ENCODE peak calls at places on chromosomes 13 and 19, in ten cellular contexts. S, U, A, D, K, Y, B, R, E and M are unnamed samples.
A peak's percentile ranks its signal among the peaks of the same experiment; 100 is the strongest.

GRCh38 chr13:30843548-30843947 is 62.5 kb upstream of the MEDAG start:
- DNase-seq in S (no peak), D (no peak), E (no peak), U (no peak), Y (no peak), B (no peak), A (no peak), K (no peak), R (no peak), M (no peak)

GRCh38 chr13:95783747-95784146 is 106.8 kb downstream of the DNAJC3 start:
- DNase-seq in S (no peak), E (no peak), K (no peak), U (no peak), B (no peak), R (no peak), Y (no peak), A (no peak), D (no peak), M (no peak)

GRCh38 chr13:44155422-44156293 is 218.0 kb upstream of the SERP2 start:
- DNase-seq in S (no peak), A (no peak), R (peak; percentile 70), E (no peak), Y (peak; percentile 69), D (no peak), B (no peak), U (peak; percentile 56), K (no peak), M (peak; percentile 64)

GRCh38 chr13:36915106-36915505 is 4.9 kb downstream of the SMAD9 start:
- DNase-seq in S (no peak), D (no peak), A (no peak), B (no peak), R (no peak), U (no peak), Y (no peak), E (no peak), K (no peak), M (no peak)

GRCh38 chr19:15195987-15196682 is 4.7 kb downstream of the NOTCH3 start:
- DNase-seq in K (no peak), B (no peak), Y (no peak), A (peak; percentile 37), E (no peak), S (no peak), U (no peak), R (peak; percentile 92), D (no peak), M (peak; percentile 49)

GRCh38 chr13:66139250-66139649 is 1090.9 kb downstream of the PCDH9 start:
- DNase-seq in B (no peak), Y (no peak), K (no peak), E (no peak), D (no peak), U (no peak), S (no peak), R (no peak), A (no peak), M (no peak)

GRCh38 chr19:2547033-2547680 is 71.2 kb downstream of the GADD45B start:
- DNase-seq in K (no peak), R (no peak), D (no peak), A (no peak), S (no peak), E (no peak), Y (no peak), B (no peak), U (no peak), M (no peak)

GRCh38 chr13:110638814-110639806 is 23.8 kb downstream of the NAXD start:
- DNase-seq in E (no peak), B (no peak), S (no peak), Y (peak; percentile 38), R (peak; percentile 22), A (no peak), K (no peak), U (no peak), D (no peak), M (no peak)

GRCh38 chr19:46416077-46416709 is 2.8 kb upstream of the CCDC8 start:
- DNase-seq in U (peak; percentile 83), K (no peak), D (peak; percentile 88), A (no peak), B (peak; percentile 88), S (peak; percentile 88), Y (peak; percentile 95), E (peak; percentile 15), R (peak; percentile 63), M (peak; percentile 99)

GRCh38 chr13:113216165-113217056 is 7.0 kb downstream of the CUL4A start:
- DNase-seq in K (no peak), Y (no peak), B (peak; percentile 52), R (peak; percentile 60), D (no peak), U (peak; percentile 70), S (no peak), E (no peak), A (peak; percentile 27), M (peak; percentile 20)

GRCh38 chr13:45086484-45086883 is 33.8 kb upstream of the GTF2F2 start:
- DNase-seq in Y (no peak), R (no peak), B (peak; percentile 8), E (no peak), D (no peak), K (no peak), U (no peak), A (no peak), S (no peak), M (no peak)

GRCh38 chr19:33430674-33431277 is 57.3 kb downstream of the CEBPG start:
- DNase-seq in R (peak; percentile 71), Y (peak; percentile 77), D (peak; percentile 84), E (peak; percentile 33), B (peak; percentile 75), U (peak; percentile 62), S (peak; percentile 83), K (no peak), A (peak; percentile 78), M (peak; percentile 84)

GRCh38 chr19:2808129-2808941 is 11.3 kb upstream of the ZNF554 start:
- DNase-seq in E (no peak), D (no peak), S (no peak), A (no peak), Y (no peak), B (no peak), U (no peak), R (no peak), K (no peak), M (no peak)

GRCh38 chr13:93496985-93497673 is 270.5 kb downstream of the GPC6 start:
- DNase-seq in R (no peak), E (no peak), K (no peak), Y (no peak), S (no peak), D (no peak), A (no peak), U (peak; percentile 34), B (peak; percentile 10), M (no peak)

GRCh38 chr19:13795595-13796300 is 505 bp downstream of the ZSWIM4 start:
- DNase-seq in U (no peak), D (no peak), B (no peak), R (no peak), A (no peak), Y (no peak), E (no peak), S (no peak), K (no peak), M (no peak)

GRCh38 chr19:28500982-28501633 is 711.8 kb downstream of the UQCRFS1 start:
- DNase-seq in A (no peak), K (no peak), Y (no peak), B (no peak), D (no peak), R (no peak), S (no peak), U (no peak), E (no peak), M (no peak)

GRCh38 chr19:41541990-41542584 is 33.9 kb upstream of the CEACAM21 start:
- DNase-seq in R (peak; percentile 73), A (peak; percentile 93), E (peak; percentile 65), K (peak; percentile 59), U (peak; percentile 21), Y (peak; percentile 71), D (no peak), B (peak; percentile 18), S (peak; percentile 71), M (peak; percentile 37)

GRCh38 chr19:16025108-16026101 is 50.9 kb upstream of the TPM4 start:
- DNase-seq in U (peak; percentile 66), D (no peak), R (peak; percentile 54), B (peak; percentile 81), K (no peak), S (peak; percentile 15), A (no peak), E (no peak), Y (peak; percentile 56), M (no peak)

GRCh38 chr13:50915562-50915961 is 6.0 kb downstream of the RNASEH2B start:
- DNase-seq in K (no peak), U (no peak), D (no peak), B (no peak), S (no peak), A (peak; percentile 59), Y (no peak), E (no peak), R (no peak), M (no peak)

GRCh38 chr19:19304186-19304975 is 15.9 kb downstream of the SUGP1 start:
- DNase-seq in R (no peak), B (no peak), E (no peak), D (peak; percentile 63), S (no peak), A (no peak), K (no peak), Y (no peak), U (no peak), M (no peak)

GRCh38 chr13:20711301-20712044 is 8.0 kb downstream of the IL17D start:
- DNase-seq in K (no peak), B (no peak), S (no peak), R (no peak), E (no peak), D (no peak), U (no peak), Y (no peak), A (no peak), M (peak; percentile 70)

GRCh38 chr19:38691938-38692457 is 44.5 kb downstream of the ACTN4 start:
- DNase-seq in D (no peak), U (peak; percentile 96), A (no peak), B (no peak), R (no peak), Y (peak; percentile 93), E (no peak), S (no peak), K (no peak), M (no peak)

GRCh38 chr13:32211788-32212187 is 103.4 kb downstream of the ZAR1L start:
- DNase-seq in D (no peak), Y (no peak), S (no peak), K (no peak), U (peak; percentile 94), R (no peak), A (no peak), E (no peak), B (peak; percentile 36), M (no peak)

GRCh38 chr19:19552811-19553210 is 14.7 kb downstream of the CILP2 start:
- DNase-seq in Y (no peak), U (peak; percentile 21), S (peak; percentile 77), D (no peak), A (peak; percentile 33), R (peak; percentile 52), K (no peak), E (no peak), B (peak; percentile 63), M (peak; percentile 71)

GRCh38 chr13:41411536-41411935 is 45.8 kb upstream of the RGCC start:
- DNase-seq in R (no peak), U (peak; percentile 77), A (peak; percentile 56), Y (no peak), K (no peak), B (peak; percentile 4), E (peak; percentile 19), D (no peak), S (peak; percentile 19), M (peak; percentile 7)

GRCh38 chr19:55210120-55210493 is 806 bp upstream of the PTPRH start:
- DNase-seq in S (no peak), E (no peak), D (no peak), B (peak; percentile 53), A (no peak), R (peak; percentile 48), K (no peak), U (peak; percentile 94), Y (no peak), M (no peak)

GRCh38 chr19:35844482-35845214 is 7.7 kb downstream of the NPHS1 start:
- DNase-seq in K (no peak), U (no peak), B (no peak), R (no peak), E (no peak), Y (no peak), A (no peak), D (no peak), S (no peak), M (no peak)

GRCh38 chr19:45791744-45792481 is 732 bp downstream of the DMWD start:
- DNase-seq in Y (no peak), S (no peak), U (no peak), E (no peak), K (no peak), R (no peak), B (no peak), A (no peak), D (no peak), M (no peak)